ENCODE peak calls at places on chromosomes 3 and 15, in seven cellular contexts. Z is H9, N is lower lobe of right lung, T is GM12878, X is MM.1S, H is cardiac muscle cell, A is IMR-90. U is an unnamed sample. For H3K4me1, the result is how much of the 10 kb centered on the place peaks cover.

GRCh38 chr15:38662805-38663204 is 98.2 kb upstream of the RASGRP1 start:
- DNase-seq in T (no peak), Z (no peak), X (no peak), H (no peak), N (no peak), A (no peak), U (no peak)

GRCh38 chr3:148903022-148903442 is 37.9 kb downstream of the CPA3 start:
- DNase-seq in X (no peak), Z (no peak), H (no peak), T (no peak), N (no peak), A (peak), U (no peak)

GRCh38 chr3:151130437-151130836 is 45.0 kb downstream of the MED12L start:
- DNase-seq in Z (no peak), A (no peak), H (no peak), T (no peak), N (peak), X (no peak), U (no peak)

GRCh38 chr15:31347067-31347975 is 20.7 kb downstream of the KLF13 start:
- DNase-seq in N (peak), Z (no peak), X (no peak), A (no peak), H (no peak), T (no peak), U (no peak)

GRCh38 chr3:36380171-36381031 is at the start of gene STAC:
- DNase-seq in X (peak), A (no peak), T (no peak), H (peak), N (peak), Z (peak), U (no peak)

GRCh38 chr3:124315215-124316033 is 323.5 kb upstream of the ROPN1 start:
- DNase-seq in H (no peak), A (peak), N (no peak), T (no peak), Z (no peak), X (no peak), U (no peak)

GRCh38 chr3:51620543-51620942 is 50.5 kb upstream of the TEX264 start:
- DNase-seq in N (no peak), T (no peak), Z (no peak), X (no peak), A (peak), H (no peak), U (no peak)

GRCh38 chr3:100463002-100463401 is 29.4 kb upstream of the TMEM45A start:
- DNase-seq in N (no peak), X (peak), Z (no peak), A (peak), H (peak), T (peak), U (peak)

GRCh38 chr3:198030125-198030524 is 70.1 kb downstream of the LMLN start:
- DNase-seq in A (no peak), H (no peak), Z (no peak), T (no peak), N (no peak), X (no peak), U (no peak)

GRCh38 chr3:67361770-67362169 is 292.6 kb downstream of the SUCLG2 start:
- DNase-seq in T (no peak), A (no peak), N (no peak), X (no peak), Z (no peak), H (no peak), U (no peak)

GRCh38 chr3:49711489-49711888 is 8.0 kb downstream of the AMIGO3 start:
- DNase-seq in A (no peak), N (no peak), Z (no peak), H (no peak), X (no peak), T (no peak), U (no peak)

GRCh38 chr15:82597815-82598214 is 49.3 kb downstream of the CPEB1 start:
- DNase-seq in A (no peak), N (no peak), T (no peak), X (no peak), Z (no peak), H (no peak), U (no peak)

GRCh38 chr3:161274691-161275298 is 53.7 kb downstream of the NMD3 start:
- DNase-seq in T (no peak), A (peak), N (no peak), X (peak), H (peak), Z (peak), U (no peak)

GRCh38 chr3:129624347-129625070 is 18.0 kb upstream of the PLXND1 start:
- DNase-seq in A (peak), Z (no peak), T (no peak), X (no peak), H (no peak), N (peak), U (no peak)

GRCh38 chr3:30131171-30131570 is 475.2 kb upstream of the TGFBR2 start:
- DNase-seq in N (no peak), H (peak), T (no peak), X (no peak), Z (no peak), A (no peak), U (no peak)

GRCh38 chr3:174436367-174436766 is 422.8 kb upstream of the NAALADL2 start:
- DNase-seq in T (no peak), N (no peak), H (no peak), A (no peak), Z (no peak), X (peak), U (no peak)

GRCh38 chr3:74500257-74500656 is 114.2 kb downstream of the CNTN3 start:
- DNase-seq in X (no peak), Z (no peak), A (peak), T (no peak), N (no peak), H (no peak), U (no peak)

GRCh38 chr3:125212096-125212508 is 446 bp downstream of the SLC12A8 start:
- DNase-seq in X (no peak), T (no peak), H (peak), A (no peak), Z (peak), N (no peak), U (no peak)

GRCh38 chr3:48966367-48966766 is 23.7 kb upstream of the P4HTM start:
- DNase-seq in Z (no peak), T (no peak), N (no peak), X (peak), A (peak), H (no peak), U (no peak)

GRCh38 chr3:136350557-136350956 is 100.4 kb downstream of the PCCB start:
- DNase-seq in Z (no peak), T (no peak), X (no peak), H (peak), N (no peak), A (peak), U (no peak)

GRCh38 chr15:59548501-59549230 is 62.9 kb upstream of the GCNT3 start:
- DNase-seq in H (no peak), X (no peak), A (no peak), N (no peak), Z (no peak), T (no peak), U (no peak)

GRCh38 chr3:37309945-37310665 is 135.7 kb upstream of the LRRFIP2 start:
- DNase-seq in A (no peak), H (no peak), N (no peak), X (no peak), T (no peak), Z (no peak), U (no peak)

GRCh38 chr15:40716165-40716564 is 21.2 kb downstream of the RAD51 start:
- DNase-seq in X (no peak), Z (no peak), H (no peak), A (no peak), N (no peak), T (no peak), U (no peak)

GRCh38 chr3:157240413-157240812 is 80.5 kb upstream of the CCNL1 start:
- DNase-seq in X (no peak), T (no peak), A (no peak), N (no peak), Z (no peak), H (no peak), U (no peak)

GRCh38 chr3:157237886-157238285 is 77.9 kb upstream of the CCNL1 start:
- DNase-seq in A (no peak), T (no peak), H (no peak), X (no peak), N (no peak), Z (no peak), U (no peak)

GRCh38 chr3:157238527-157238926 is 78.6 kb upstream of the CCNL1 start:
- DNase-seq in X (no peak), A (peak), H (no peak), T (no peak), Z (no peak), N (no peak), U (no peak)

GRCh38 chr3:157242836-157243235 is 82.9 kb upstream of the CCNL1 start:
- DNase-seq in Z (no peak), A (no peak), N (no peak), T (no peak), X (no peak), H (no peak), U (no peak)

GRCh38 chr3:157239082-157239704 is 79.2 kb upstream of the CCNL1 start:
- DNase-seq in Z (peak), N (peak), H (peak), X (peak), A (peak), T (peak), U (no peak)
- TF ChIP-seq CTCF in Z (peak), N (peak), H (peak), X (peak), A (peak), T (peak), U (peak)

DNA sequence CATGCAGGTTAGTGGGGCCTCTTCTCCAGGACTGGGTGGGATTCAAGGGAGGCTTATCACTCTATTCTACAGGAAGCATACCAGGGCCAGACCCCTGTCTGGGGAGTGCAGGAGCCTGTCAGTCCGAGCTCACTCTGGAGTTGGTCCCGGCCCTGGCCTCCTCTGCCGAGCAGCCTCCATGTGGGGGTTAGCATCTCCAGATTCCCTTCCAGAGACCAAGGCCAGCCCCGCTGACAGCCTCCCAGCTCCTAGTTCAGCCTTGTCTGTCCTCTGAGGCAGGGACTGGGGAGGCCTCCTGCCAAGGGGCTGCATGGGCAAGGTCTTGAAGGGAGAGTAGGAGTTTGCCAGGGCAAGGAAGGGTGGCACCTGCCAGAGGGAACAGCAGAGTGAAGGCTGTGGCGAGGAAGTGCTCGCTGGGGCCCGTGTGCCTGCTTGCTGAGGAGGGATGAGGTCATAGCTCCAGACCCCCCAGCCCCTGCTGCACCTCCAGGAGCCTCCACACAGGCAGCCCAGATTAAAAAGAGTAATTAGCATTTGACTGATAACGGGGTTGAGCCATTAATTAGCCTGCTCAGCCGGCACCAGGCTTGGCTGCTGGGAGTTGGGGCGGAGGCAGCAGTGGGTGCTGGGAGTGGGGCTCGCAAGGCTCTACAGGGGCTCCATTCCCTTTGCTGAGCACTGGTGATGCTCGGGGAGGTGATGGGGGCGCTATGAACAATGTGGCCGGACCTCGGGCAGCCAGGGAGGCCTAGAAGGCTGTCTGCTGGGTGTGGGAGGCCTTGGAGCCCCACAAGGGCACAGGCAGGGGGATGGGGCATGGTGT is 54.3 kb downstream of the DNAJB8 start:
- DNase-seq in H (no peak), T (no peak), A (no peak), X (no peak), N (no peak), Z (no peak), U (no peak)
- H3K4me1 ChIP-seq in H (under half), T (under half), A (under half), X (under half), N (under half), Z (under half), U (under half)

GRCh38 chr3:47370887-47371697 is 9.7 kb upstream of the PTPN23 start:
- DNase-seq in N (no peak), A (no peak), T (no peak), Z (peak), X (peak), H (peak), U (no peak)
- TF ChIP-seq CTCF in N (peak), A (peak), T (peak), Z (peak), X (peak), H (peak), U (no peak)

DNA sequence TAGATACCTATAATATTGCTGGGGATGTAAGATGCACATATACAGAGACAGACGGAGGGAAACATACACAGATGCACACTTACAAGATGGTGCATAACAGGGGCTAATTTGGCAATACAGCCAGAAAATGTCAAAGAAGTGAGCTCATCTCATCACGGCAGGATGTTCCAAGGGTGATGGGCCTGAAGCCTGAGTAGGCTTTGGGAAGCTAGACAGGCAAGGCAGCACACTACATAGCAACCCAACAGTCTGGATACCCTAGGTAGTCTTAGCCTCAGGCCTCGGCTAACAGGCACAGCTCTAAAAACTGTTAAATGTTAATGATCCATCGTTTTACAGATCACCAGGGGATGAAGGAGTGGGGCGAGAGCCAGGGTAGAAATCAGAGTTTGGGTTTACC is 148.5 kb downstream of the OSBPL10 start:
- DNase-seq in X (no peak), H (no peak), T (no peak), Z (no peak), N (no peak), A (peak), U (no peak)
- H3K4me1 ChIP-seq in X (under half), H (under half), T (under half), Z (under half), N (under half), A (under half), U (under half)

DNA sequence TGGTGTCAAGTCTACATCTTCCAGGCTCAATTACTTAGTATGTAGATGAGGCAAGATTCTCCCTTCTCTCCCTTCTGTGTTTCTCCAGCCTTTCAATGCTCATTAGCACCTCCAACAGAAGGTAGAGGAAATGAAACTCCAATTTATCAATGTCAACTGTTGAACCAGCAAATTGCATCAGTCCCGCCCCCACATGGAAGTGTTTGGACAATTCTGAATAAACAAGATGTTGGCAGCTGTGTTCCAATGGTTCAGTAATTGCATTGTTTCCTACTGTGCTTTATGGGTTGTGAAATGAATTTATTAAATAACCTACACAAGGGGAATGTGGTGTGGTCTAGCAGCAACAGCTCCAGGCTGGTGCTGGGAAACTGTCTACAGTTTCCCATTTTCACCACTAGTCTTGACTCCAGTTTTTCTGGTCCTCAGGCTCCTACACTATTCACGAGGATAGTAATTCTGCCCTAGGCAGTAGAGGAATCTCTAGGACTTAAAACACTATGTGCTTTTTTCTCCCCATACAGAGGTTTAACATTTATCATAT is 91.9 kb downstream of the MB21D2 start:
- DNase-seq in Z (no peak), X (no peak), A (peak), T (no peak), H (no peak), N (peak), U (no peak)
- TF ChIP-seq CTCF in Z (peak), X (peak), A (peak), T (no peak), H (peak), N (peak), U (no peak)

GRCh38 chr3:31180274-31180673 is 285.8 kb upstream of the GADL1 start:
- DNase-seq in H (no peak), T (no peak), X (no peak), A (no peak), Z (no peak), N (no peak), U (no peak)
- H3K4me1 ChIP-seq in H (under half), T (under half), X (under half), A (under half), Z (under half), N (under half), U (under half)

DNA sequence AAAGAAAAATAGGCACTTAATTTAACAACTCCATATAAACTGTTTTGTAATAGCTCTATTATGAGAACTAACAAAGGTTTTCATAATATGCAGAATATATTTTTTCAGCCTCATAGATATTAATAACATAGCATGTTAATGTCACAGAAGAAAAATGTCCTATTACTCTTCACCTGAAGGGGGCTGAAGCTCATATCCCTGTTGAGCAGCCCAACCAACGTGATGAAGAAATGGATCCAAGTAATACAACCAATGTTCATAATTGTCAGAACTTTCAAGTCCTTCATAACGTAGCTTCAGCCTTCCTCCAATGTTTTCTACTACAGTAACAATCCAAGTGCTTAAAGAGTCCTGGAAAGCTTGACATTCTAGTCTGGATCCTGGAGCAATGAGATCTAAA is 34.5 kb upstream of the STIMATE start:
- DNase-seq in H (no peak), X (no peak), A (no peak), T (no peak), Z (no peak), N (no peak), U (no peak)
- TF ChIP-seq CTCF in H (no peak), X (peak), A (no peak), T (no peak), Z (peak), N (no peak), U (no peak)

GRCh38 chr15:70267306-70267705 is 169.6 kb upstream of the TLE3 start:
- DNase-seq in X (no peak), N (no peak), Z (no peak), T (no peak), H (no peak), A (no peak), U (no peak)
- H3K4me1 ChIP-seq in X (under half), N (half or more), Z (under half), T (under half), H (under half), A (under half), U (under half)